ENCODE peak calls at places on chromosome 15, in five cellular contexts. One of them, this sample, is unnamed.

GRCh38 chr15:100918690-100919480 is at the start of gene LRRK1:
- DNase-seq in GM18507: no peak
- DNase-seq in AG04449: no peak
- DNase-seq in NCI-H748 treated with DMSO at 0.1 percent for 48 hours: no peak
- DNase-seq in smooth muscle cell of the brain vasculature: no peak
- DNase-seq in this sample: no peak

GRCh38 chr15:82789491-82789890 is 16.4 kb downstream of the FSD2 start:
- DNase-seq in GM18507: no peak
- DNase-seq in AG04449: no peak
- DNase-seq in NCI-H748 treated with DMSO at 0.1 percent for 48 hours: no peak
- DNase-seq in smooth muscle cell of the brain vasculature: no peak
- DNase-seq in this sample: no peak

GRCh38 chr15:39799552-39800011 is 16.9 kb upstream of the FSIP1 start:
- DNase-seq in GM18507: no peak
- DNase-seq in AG04449: no peak
- DNase-seq in NCI-H748 treated with DMSO at 0.1 percent for 48 hours: no peak
- DNase-seq in smooth muscle cell of the brain vasculature: no peak
- DNase-seq in this sample: no peak

GRCh38 chr15:73467758-73468157 is 24.8 kb downstream of the REC114 start:
- DNase-seq in GM18507: no peak
- DNase-seq in AG04449: no peak
- DNase-seq in NCI-H748 treated with DMSO at 0.1 percent for 48 hours: no peak
- DNase-seq in smooth muscle cell of the brain vasculature: no peak
- DNase-seq in this sample: no peak

GRCh38 chr15:75751116-75751875 is 38.6 kb upstream of the CSPG4 start:
- DNase-seq in GM18507: no peak
- DNase-seq in AG04449: no peak
- DNase-seq in NCI-H748 treated with DMSO at 0.1 percent for 48 hours: no peak
- DNase-seq in smooth muscle cell of the brain vasculature: no peak
- DNase-seq in this sample: no peak

GRCh38 chr15:38531509-38531908 is 33.1 kb downstream of the RASGRP1 start:
- DNase-seq in GM18507: no peak
- DNase-seq in AG04449: no peak
- DNase-seq in NCI-H748 treated with DMSO at 0.1 percent for 48 hours: no peak
- DNase-seq in smooth muscle cell of the brain vasculature: no peak
- DNase-seq in this sample: peak; percentile 80

GRCh38 chr15:47390208-47390765 is 327.0 kb upstream of the SEMA6D start:
- DNase-seq in GM18507: no peak
- DNase-seq in AG04449: no peak
- DNase-seq in NCI-H748 treated with DMSO at 0.1 percent for 48 hours: no peak
- DNase-seq in smooth muscle cell of the brain vasculature: no peak
- DNase-seq in this sample: no peak

GRCh38 chr15:59797756-59798604 is 108.9 kb upstream of the BNIP2 start:
- DNase-seq in GM18507: no peak
- DNase-seq in AG04449: no peak
- DNase-seq in NCI-H748 treated with DMSO at 0.1 percent for 48 hours: no peak
- DNase-seq in smooth muscle cell of the brain vasculature: no peak
- DNase-seq in this sample: no peak

GRCh38 chr15:99241752-99242151 is 7.6 kb downstream of the TTC23 start:
- DNase-seq in GM18507: no peak
- DNase-seq in AG04449: no peak
- DNase-seq in NCI-H748 treated with DMSO at 0.1 percent for 48 hours: no peak
- DNase-seq in smooth muscle cell of the brain vasculature: no peak
- DNase-seq in this sample: no peak

GRCh38 chr15:99482993-99483392 is 82.8 kb upstream of the MEF2A start:
- DNase-seq in GM18507: no peak
- DNase-seq in AG04449: no peak
- DNase-seq in NCI-H748 treated with DMSO at 0.1 percent for 48 hours: no peak
- DNase-seq in smooth muscle cell of the brain vasculature: no peak
- DNase-seq in this sample: no peak

GRCh38 chr15:58537480-58537879 is 105.7 kb downstream of the LIPC start:
- DNase-seq in GM18507: no peak
- DNase-seq in AG04449: no peak
- DNase-seq in NCI-H748 treated with DMSO at 0.1 percent for 48 hours: no peak
- DNase-seq in smooth muscle cell of the brain vasculature: no peak
- DNase-seq in this sample: no peak

GRCh38 chr15:64460206-64460736 is at the start of gene ZNF609:
- DNase-seq in GM18507: peak; percentile 75
- DNase-seq in AG04449: peak; percentile 69
- DNase-seq in NCI-H748 treated with DMSO at 0.1 percent for 48 hours: peak; percentile 23
- DNase-seq in smooth muscle cell of the brain vasculature: peak; percentile 88
- DNase-seq in this sample: peak; percentile 83

GRCh38 chr15:43439268-43439667 is 53.7 kb downstream of the TP53BP1 start:
- DNase-seq in GM18507: no peak
- DNase-seq in AG04449: no peak
- DNase-seq in NCI-H748 treated with DMSO at 0.1 percent for 48 hours: no peak
- DNase-seq in smooth muscle cell of the brain vasculature: no peak
- DNase-seq in this sample: no peak